ENCODE peak calls at places on chromosome 16, in five cellular contexts. One of them, this sample, is unnamed. For H3K4me1, the result is how much of the 10 kb centered on the place peaks cover.

GRCh38 chr16:53609536-53609935 is 94.1 kb downstream of the RPGRIP1L start:
- DNase-seq in uterus: no peak
- DNase-seq in CD8-positive, alpha-beta T cell: no peak
- DNase-seq in aorta: no peak
- DNase-seq in IMR-90: no peak
- DNase-seq in this sample: peak

GRCh38 chr16:57544129-57544653 is 1.7 kb downstream of the ADGRG5 start:
- DNase-seq in uterus: peak
- DNase-seq in CD8-positive, alpha-beta T cell: no peak
- DNase-seq in aorta: no peak
- DNase-seq in IMR-90: no peak
- DNase-seq in this sample: no peak

GRCh38 chr16:9092282-9092962 is 978 bp downstream of the HAPSTR1 start:
- DNase-seq in uterus: peak
- DNase-seq in CD8-positive, alpha-beta T cell: peak
- DNase-seq in aorta: peak
- DNase-seq in IMR-90: no peak
- DNase-seq in this sample: no peak

GRCh38 chr16:49491736-49492089 is 118.1 kb downstream of the C16orf78 start:
- DNase-seq in uterus: peak
- DNase-seq in CD8-positive, alpha-beta T cell: no peak
- DNase-seq in aorta: peak
- DNase-seq in IMR-90: no peak
- DNase-seq in this sample: peak

GRCh38 chr16:8590161-8590688 is at the start of gene TMEM114:
- DNase-seq in uterus: no peak
- DNase-seq in CD8-positive, alpha-beta T cell: no peak
- DNase-seq in aorta: no peak
- DNase-seq in IMR-90: no peak
- DNase-seq in this sample: no peak

GRCh38 chr16:75289189-75289588 is 37.8 kb upstream of the BCAR1 start:
- DNase-seq in uterus: no peak
- DNase-seq in CD8-positive, alpha-beta T cell: no peak
- DNase-seq in aorta: no peak
- DNase-seq in IMR-90: peak
- DNase-seq in this sample: no peak

GRCh38 chr16:58425245-58425644 is 33.0 kb downstream of the GINS3 start:
- DNase-seq in uterus: no peak
- DNase-seq in CD8-positive, alpha-beta T cell: no peak
- DNase-seq in aorta: no peak
- DNase-seq in IMR-90: no peak
- DNase-seq in this sample: no peak

GRCh38 chr16:79071424-79071823 is 529.1 kb downstream of the MAF start:
- DNase-seq in uterus: peak
- DNase-seq in CD8-positive, alpha-beta T cell: no peak
- DNase-seq in aorta: no peak
- DNase-seq in IMR-90: no peak
- DNase-seq in this sample: no peak

GRCh38 chr16:1156111-1156982 is 3.4 kb downstream of the CACNA1H start:
- DNase-seq in uterus: peak
- DNase-seq in CD8-positive, alpha-beta T cell: no peak
- DNase-seq in aorta: no peak
- DNase-seq in IMR-90: no peak
- DNase-seq in this sample: no peak
- H3K4me1 ChIP-seq in uterus: under half
- H3K4me1 ChIP-seq in CD8-positive, alpha-beta T cell: under half
- H3K4me1 ChIP-seq in aorta: under half
- H3K4me1 ChIP-seq in IMR-90: under half
- H3K4me1 ChIP-seq in this sample: under half

GRCh38 chr16:11162571-11163268 is 93.3 kb downstream of the SOCS1 start:
- DNase-seq in uterus: no peak
- DNase-seq in CD8-positive, alpha-beta T cell: no peak
- DNase-seq in aorta: no peak
- DNase-seq in IMR-90: no peak
- DNase-seq in this sample: no peak

GRCh38 chr16:11159189-11159588 is 96.8 kb downstream of the SOCS1 start:
- DNase-seq in uterus: no peak
- DNase-seq in CD8-positive, alpha-beta T cell: no peak
- DNase-seq in aorta: no peak
- DNase-seq in IMR-90: no peak
- DNase-seq in this sample: no peak

GRCh38 chr16:11161439-11161838 is 94.6 kb downstream of the SOCS1 start:
- DNase-seq in uterus: no peak
- DNase-seq in CD8-positive, alpha-beta T cell: no peak
- DNase-seq in aorta: no peak
- DNase-seq in IMR-90: no peak
- DNase-seq in this sample: no peak

GRCh38 chr16:11161974-11162373 is 94.0 kb downstream of the SOCS1 start:
- DNase-seq in uterus: no peak
- DNase-seq in CD8-positive, alpha-beta T cell: no peak
- DNase-seq in aorta: no peak
- DNase-seq in IMR-90: no peak
- DNase-seq in this sample: no peak

DNA sequence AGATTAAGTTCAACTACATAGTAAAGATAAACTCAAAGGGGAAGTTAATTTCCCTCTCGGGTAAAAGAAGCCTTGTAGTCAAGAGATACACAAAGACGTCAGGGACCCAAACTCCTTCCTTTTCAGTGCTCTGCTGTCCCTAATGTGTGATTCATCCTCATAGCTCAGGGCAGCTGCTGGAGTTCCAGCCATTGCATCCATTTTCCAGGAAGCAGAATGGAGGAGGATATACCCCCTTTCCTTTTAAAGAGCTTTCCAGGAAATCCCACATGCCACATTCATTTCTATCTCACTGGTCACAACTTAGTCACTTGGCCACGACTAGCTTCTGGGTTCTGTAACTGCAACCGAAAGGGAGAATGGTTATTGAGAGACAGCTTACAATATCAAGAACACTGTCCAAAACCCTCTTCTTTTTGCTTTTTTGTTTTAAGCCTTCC is 95.3 kb downstream of the SOCS1 start:
- DNase-seq in uterus: no peak
- DNase-seq in CD8-positive, alpha-beta T cell: no peak
- DNase-seq in aorta: no peak
- DNase-seq in IMR-90: no peak
- DNase-seq in this sample: no peak
- H3K4me1 ChIP-seq in uterus: under half
- H3K4me1 ChIP-seq in CD8-positive, alpha-beta T cell: under half
- H3K4me1 ChIP-seq in aorta: under half
- H3K4me1 ChIP-seq in IMR-90: under half
- H3K4me1 ChIP-seq in this sample: under half

GRCh38 chr16:81695431-81695890 is 83.6 kb upstream of the PLCG2 start:
- DNase-seq in uterus: no peak
- DNase-seq in CD8-positive, alpha-beta T cell: no peak
- DNase-seq in aorta: no peak
- DNase-seq in IMR-90: peak
- DNase-seq in this sample: no peak

GRCh38 chr16:81694494-81695285 is 84.4 kb upstream of the PLCG2 start:
- DNase-seq in uterus: peak
- DNase-seq in CD8-positive, alpha-beta T cell: no peak
- DNase-seq in aorta: no peak
- DNase-seq in IMR-90: no peak
- DNase-seq in this sample: no peak

GRCh38 chr16:81697321-81697885 is 81.7 kb upstream of the PLCG2 start:
- DNase-seq in uterus: peak
- DNase-seq in CD8-positive, alpha-beta T cell: peak
- DNase-seq in aorta: no peak
- DNase-seq in IMR-90: peak
- DNase-seq in this sample: peak

GRCh38 chr16:81696959-81697293 is 82.2 kb upstream of the PLCG2 start:
- DNase-seq in uterus: no peak
- DNase-seq in CD8-positive, alpha-beta T cell: no peak
- DNase-seq in aorta: no peak
- DNase-seq in IMR-90: no peak
- DNase-seq in this sample: no peak

DNA sequence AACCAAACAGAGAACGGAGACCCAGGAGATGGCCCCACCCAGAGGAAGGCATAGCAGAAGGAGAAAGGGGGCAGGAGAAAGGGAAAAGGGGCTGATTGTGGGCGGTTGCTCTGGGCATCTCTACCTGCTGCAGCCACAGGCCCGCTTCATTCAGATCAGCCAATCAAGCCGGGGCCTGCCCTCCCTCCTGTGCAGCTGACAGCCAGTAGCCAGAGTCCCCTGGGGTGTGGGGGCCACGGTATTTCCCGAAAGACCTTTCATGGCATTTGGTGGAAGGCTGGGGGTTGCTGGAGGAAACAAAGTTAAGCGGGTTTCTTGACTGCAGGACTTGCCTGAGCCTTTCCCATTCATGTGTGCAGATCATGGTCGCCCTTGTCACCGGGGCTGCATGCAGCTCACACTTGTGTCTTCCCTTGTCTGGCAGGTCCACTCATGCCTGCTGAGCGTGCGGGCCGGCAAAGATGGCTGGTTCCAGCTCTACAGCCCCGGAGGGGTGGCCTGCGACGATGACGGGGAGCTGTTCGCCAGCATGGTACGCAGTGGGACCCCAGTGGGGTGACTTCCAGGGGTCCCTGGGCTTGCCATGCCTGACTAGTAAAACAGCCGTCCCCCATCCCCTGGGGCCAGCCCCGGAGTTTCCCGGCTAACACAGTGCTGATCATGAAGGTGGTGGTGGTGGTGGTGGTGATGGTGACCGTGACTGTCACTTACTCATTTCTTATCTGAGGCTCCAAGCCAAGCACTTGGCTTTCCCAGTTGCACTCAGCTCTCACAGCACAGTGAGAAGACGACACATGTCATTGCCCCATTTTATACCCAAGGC is 82.7 kb upstream of the PLCG2 start:
- DNase-seq in uterus: no peak
- DNase-seq in CD8-positive, alpha-beta T cell: no peak
- DNase-seq in aorta: no peak
- DNase-seq in IMR-90: no peak
- DNase-seq in this sample: no peak
- H3K4me1 ChIP-seq in uterus: under half
- H3K4me1 ChIP-seq in CD8-positive, alpha-beta T cell: under half
- H3K4me1 ChIP-seq in aorta: under half
- H3K4me1 ChIP-seq in IMR-90: under half
- H3K4me1 ChIP-seq in this sample: under half

GRCh38 chr16:87845213-87845612 is 24.1 kb downstream of the SLC7A5 start:
- DNase-seq in uterus: no peak
- DNase-seq in CD8-positive, alpha-beta T cell: no peak
- DNase-seq in aorta: no peak
- DNase-seq in IMR-90: no peak
- DNase-seq in this sample: no peak

GRCh38 chr16:87845807-87846619 is 23.3 kb downstream of the SLC7A5 start:
- DNase-seq in uterus: no peak
- DNase-seq in CD8-positive, alpha-beta T cell: no peak
- DNase-seq in aorta: no peak
- DNase-seq in IMR-90: no peak
- DNase-seq in this sample: no peak

GRCh38 chr16:87843678-87844373 is 25.5 kb downstream of the SLC7A5 start:
- DNase-seq in uterus: no peak
- DNase-seq in CD8-positive, alpha-beta T cell: no peak
- DNase-seq in aorta: no peak
- DNase-seq in IMR-90: no peak
- DNase-seq in this sample: no peak

GRCh38 chr16:87844374-87844733 is 25.0 kb downstream of the SLC7A5 start:
- DNase-seq in uterus: no peak
- DNase-seq in CD8-positive, alpha-beta T cell: no peak
- DNase-seq in aorta: no peak
- DNase-seq in IMR-90: peak
- DNase-seq in this sample: no peak

GRCh38 chr16:87844809-87845208 is 24.5 kb downstream of the SLC7A5 start:
- DNase-seq in uterus: no peak
- DNase-seq in CD8-positive, alpha-beta T cell: no peak
- DNase-seq in aorta: no peak
- DNase-seq in IMR-90: no peak
- DNase-seq in this sample: no peak
- H3K4me1 ChIP-seq in uterus: under half
- H3K4me1 ChIP-seq in CD8-positive, alpha-beta T cell: under half
- H3K4me1 ChIP-seq in aorta: under half
- H3K4me1 ChIP-seq in IMR-90: under half
- H3K4me1 ChIP-seq in this sample: under half